ENCODE peak calls at places on chromosomes 16 and 17, in seven cellular contexts. D is NCI-H1930; R is astrocyte of the cerebellum; N is activated CD8-positive, alpha-beta memory T cell treated with anti-CD3 and anti-CD28 coated beads for 48 hours; M is IMR-90; O is NCI-H1694 treated with DMSO at 0.1 percent for 48 hours; Z is cardiac fibroblast. V is an unnamed sample.

GRCh38 chr16:27174007-27174406 is 29.3 kb upstream of the KDM8 start:
- DNase-seq in D (no peak), R (no peak), N (peak), M (no peak), O (peak), Z (no peak), V (no peak)

GRCh38 chr17:4566785-4567184 is 6.4 kb upstream of the GGT6 start:
- DNase-seq in D (peak), R (peak), N (no peak), M (peak), O (peak), Z (peak), V (no peak)

GRCh38 chr16:56999409-57000270 is 10.3 kb downstream of the NLRC5 start:
- DNase-seq in D (no peak), R (no peak), N (no peak), M (no peak), O (no peak), Z (no peak), V (no peak)

GRCh38 chr16:66159987-66160386 is 206.5 kb upstream of the CDH5 start:
- DNase-seq in D (no peak), R (no peak), N (no peak), M (peak), O (no peak), Z (peak), V (no peak)

GRCh38 chr17:18093616-18094408 is 6.1 kb downstream of the DRG2 start:
- DNase-seq in D (no peak), R (peak), N (no peak), M (peak), O (peak), Z (peak), V (peak)

GRCh38 chr16:47504599-47504998 is 43.5 kb downstream of the PHKB start:
- DNase-seq in D (no peak), R (no peak), N (no peak), M (peak), O (no peak), Z (peak), V (no peak)

GRCh38 chr17:50947844-50948514 is 81.8 kb upstream of the TOB1 start:
- DNase-seq in D (no peak), R (no peak), N (no peak), M (no peak), O (no peak), Z (no peak), V (no peak)

GRCh38 chr17:64457156-64457555 is 8.2 kb downstream of the MILR1 start:
- DNase-seq in D (no peak), R (peak), N (no peak), M (peak), O (no peak), Z (peak), V (no peak)

GRCh38 chr16:27759301-27759871 is 209.4 kb downstream of the KATNIP start:
- DNase-seq in D (no peak), R (no peak), N (no peak), M (peak), O (no peak), Z (peak), V (no peak)